ENCODE peak calls at places on chromosomes 3 and 15, in seven cellular contexts. S is astrocyte, U is bronchial epithelial cell, K is neuronal stem cell, B is tibial nerve, C is mammary epithelial cell, E is PC-3. M is an unnamed sample.

GRCh38 chr3:105837143-105837740 is 31.6 kb downstream of the CBLB start:
- DNase-seq in C (no peak), U (no peak), B (no peak), K (no peak), S (no peak), E (no peak), M (peak; percentile 82)

GRCh38 chr15:73899197-73900128 is 26.1 kb downstream of the TBC1D21 start:
- DNase-seq in U (no peak), C (no peak), B (no peak), S (peak; percentile 33), K (no peak), E (no peak), M (no peak)

GRCh38 chr3:194364652-194365434 is 4.7 kb downstream of the LRRC15 start:
- DNase-seq in E (no peak), U (no peak), C (no peak), B (no peak), S (peak; percentile 86), K (no peak), M (no peak)

GRCh38 chr3:59052803-59053411 is 3.1 kb upstream of the CFAP20DC start:
- DNase-seq in U (peak; percentile 50), E (peak; percentile 65), B (no peak), S (peak; percentile 9), C (peak; percentile 59), K (no peak), M (no peak)

GRCh38 chr3:46908294-46908985 is 30.9 kb downstream of the PTH1R start:
- DNase-seq in U (peak; percentile 31), C (no peak), B (peak; percentile 41), K (no peak), E (peak; percentile 36), S (peak; percentile 78), M (no peak)

GRCh38 chr15:81133782-81134461 is at the start of gene CFAP161:
- DNase-seq in K (peak; percentile 84), B (peak; percentile 43), S (peak; percentile 50), C (peak; percentile 53), U (peak; percentile 61), E (no peak), M (peak; percentile 64)

GRCh38 chr3:149959443-149959842 is 11.3 kb downstream of the PFN2 start:
- DNase-seq in B (no peak), C (no peak), S (no peak), E (peak; percentile 72), K (no peak), U (no peak), M (no peak)

GRCh38 chr3:64224826-64225606 is at the start of gene PRICKLE2:
- DNase-seq in B (peak; percentile 71), S (peak; percentile 90), U (no peak), C (peak; percentile 81), K (peak; percentile 67), E (no peak), M (peak; percentile 48)

GRCh38 chr3:188656196-188656982 is 502.4 kb downstream of the LPP start:
- DNase-seq in S (peak; percentile 38), C (peak; percentile 79), E (peak; percentile 31), U (peak; percentile 85), B (no peak), K (no peak), M (no peak)

GRCh38 chr3:242986-243706 is 46.6 kb downstream of the CHL1 start:
- DNase-seq in C (no peak), K (no peak), B (no peak), U (peak; percentile 64), E (peak; percentile 31), S (peak; percentile 85), M (no peak)

GRCh38 chr15:80682201-80682600 is 12.9 kb upstream of the ABHD17C start:
- DNase-seq in B (no peak), K (no peak), E (no peak), C (no peak), U (no peak), S (no peak), M (no peak)

GRCh38 chr3:87167634-87168456 is 59.3 kb upstream of the CHMP2B start:
- DNase-seq in C (peak; percentile 39), E (peak; percentile 84), S (peak; percentile 16), B (no peak), U (peak; percentile 46), K (peak; percentile 31), M (no peak)

GRCh38 chr3:8739757-8740508 is 6.3 kb downstream of the CAV3 start:
- DNase-seq in K (no peak), E (peak; percentile 99), U (peak; percentile 100), C (peak; percentile 99), B (no peak), S (peak; percentile 66), M (no peak)

GRCh38 chr3:15556512-15556911 is 35.0 kb upstream of the COLQ start:
- DNase-seq in S (no peak), K (no peak), E (no peak), U (no peak), C (no peak), B (no peak), M (peak; percentile 63)

GRCh38 chr15:74788716-74789151 is 6.9 kb downstream of the CSK start:
- DNase-seq in K (no peak), U (no peak), E (no peak), B (no peak), S (no peak), C (no peak), M (peak; percentile 89)

GRCh38 chr3:128095222-128095703 is 28.3 kb downstream of the RUVBL1 start:
- DNase-seq in S (peak; percentile 81), E (peak; percentile 70), K (peak; percentile 24), C (peak; percentile 86), B (peak; percentile 46), U (peak; percentile 94), M (peak; percentile 37)

GRCh38 chr15:39549912-39550311 is 31.0 kb upstream of the THBS1 start:
- DNase-seq in C (no peak), B (no peak), S (no peak), U (no peak), E (no peak), K (no peak), M (no peak)

GRCh38 chr3:13612829-13613228 is 63.9 kb downstream of the FBLN2 start:
- DNase-seq in S (no peak), B (peak; percentile 43), U (peak; percentile 62), C (peak; percentile 53), K (no peak), E (no peak), M (no peak)

GRCh38 chr3:69079269-69080159 is 651 bp downstream of the UBA3 start:
- DNase-seq in S (no peak), C (peak; percentile 30), B (no peak), U (no peak), K (no peak), E (no peak), M (peak; percentile 44)

GRCh38 chr15:91320106-91320505 is 220.0 kb downstream of the SV2B start:
- DNase-seq in U (no peak), C (no peak), B (no peak), S (no peak), K (no peak), E (no peak), M (no peak)
- H3K4me3 ChIP-seq in U (no peak overlapping the region), C (no peak overlapping the region), B (no peak overlapping the region), S (no peak overlapping the region), K (no peak overlapping the region), E (no peak overlapping the region), M (no peak overlapping the region)

GRCh38 chr3:147394168-147394941 is 12.0 kb downstream of the ZIC4 start:
- DNase-seq in K (no peak), S (no peak), E (no peak), C (no peak), U (no peak), B (no peak), M (no peak)
- H3K27me3 ChIP-seq in K (peaks cover 23% of the 10 kb centered on the region), S (peaks cover 26% of the 10 kb centered on the region), E (peaks cover 49% of the 10 kb centered on the region), C (peaks cover 70% of the 10 kb centered on the region), U (peaks cover 60% of the 10 kb centered on the region), B (no peaks in the 10 kb centered on the region), M (no peaks in the 10 kb centered on the region)

GRCh38 chr15:38187646-38188313 is 64.9 kb upstream of the SPRED1 start:
- DNase-seq in K (no peak), C (no peak), S (no peak), B (no peak), E (no peak), U (no peak), M (no peak)

GRCh38 chr15:38186505-38186904 is 66.1 kb upstream of the SPRED1 start:
- DNase-seq in C (no peak), K (no peak), B (no peak), E (no peak), U (no peak), S (no peak), M (no peak)

GRCh38 chr15:38182900-38183299 is 69.7 kb upstream of the SPRED1 start:
- DNase-seq in C (no peak), B (no peak), U (no peak), S (no peak), E (no peak), K (no peak), M (no peak)
- H3K4me3 ChIP-seq in C (no peak overlapping the region), B (no peak overlapping the region), U (no peak overlapping the region), S (no peak overlapping the region), E (no peak overlapping the region), K (no peak overlapping the region), M (no peak overlapping the region)

GRCh38 chr15:77634266-77634962 is 1.7 kb upstream of the LINGO1 start:
- DNase-seq in E (peak; percentile 63), U (peak; percentile 47), C (peak; percentile 42), S (peak; percentile 22), B (no peak), K (peak; percentile 71), M (peak; percentile 43)
- H3K27me3 ChIP-seq in E (peaks cover 37% of the 10 kb centered on the region), U (peaks cover 28% of the 10 kb centered on the region), C (peaks cover 9% of the 10 kb centered on the region), S (peaks cover 55% of the 10 kb centered on the region), B (no peaks in the 10 kb centered on the region), K (no peaks in the 10 kb centered on the region), M (peaks cover 1% of the 10 kb centered on the region)

GRCh38 chr3:77686560-77686959 is 646.7 kb downstream of the ROBO2 start:
- DNase-seq in U (no peak), K (no peak), B (no peak), C (no peak), E (no peak), S (no peak), M (no peak)
- H3K4me3 ChIP-seq in U (no peak overlapping the region), K (no peak overlapping the region), B (no peak overlapping the region), C (no peak overlapping the region), E (no peak overlapping the region), S (no peak overlapping the region), M (no peak overlapping the region)

DNA sequence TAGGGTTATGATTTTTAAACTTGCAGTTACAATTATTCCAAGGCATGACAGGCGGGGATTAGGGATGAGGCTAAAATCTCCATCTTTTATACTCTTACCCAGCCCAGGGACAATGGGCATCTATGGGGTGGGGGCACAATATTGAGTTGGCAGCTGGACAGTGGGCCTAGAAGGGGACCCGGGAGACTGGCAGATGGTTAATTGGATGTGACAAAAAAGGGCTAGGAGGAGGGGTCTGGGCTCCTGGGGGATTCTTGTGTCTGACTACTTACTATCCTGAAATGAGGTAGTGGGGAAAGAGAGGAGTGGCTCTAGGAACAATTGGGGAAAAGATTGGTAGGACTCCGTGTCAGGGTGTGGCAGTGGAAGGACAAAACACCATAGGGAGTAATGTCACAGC is 53.0 kb upstream of the ROPN1 start:
- DNase-seq in B (no peak), U (no peak), C (no peak), E (no peak), S (no peak), K (no peak), M (no peak)
- H3K27me3 ChIP-seq in B (no peaks in the 10 kb centered on the region), U (peaks cover 7% of the 10 kb centered on the region), C (peaks cover 9% of the 10 kb centered on the region), E (peaks cover 83% of the 10 kb centered on the region), S (peaks cover 3% of the 10 kb centered on the region), K (no peaks in the 10 kb centered on the region), M (peaks cover 1% of the 10 kb centered on the region)

GRCh38 chr3:136562031-136562430 is 190.1 kb downstream of the STAG1 start:
- DNase-seq in S (no peak), C (no peak), K (no peak), U (no peak), E (no peak), B (no peak), M (peak; percentile 6)

GRCh38 chr3:136559896-136560295 is 192.3 kb downstream of the STAG1 start:
- DNase-seq in C (peak; percentile 25), E (no peak), K (no peak), U (peak; percentile 70), S (peak; percentile 7), B (no peak), M (no peak)
- H3K4me3 ChIP-seq in C (no peak overlapping the region), E (no peak overlapping the region), K (no peak overlapping the region), U (no peak overlapping the region), S (no peak overlapping the region), B (no peak overlapping the region), M (no peak overlapping the region)

M was measured in GM06990.